ENCODE peak calls at places on chromosomes 13 and 19, in ten cellular contexts. J, W, H, D, T, G, I, B, N and V are unnamed samples.
A peak's percentile ranks its signal among the peaks of the same experiment; 100 is the strongest.

GRCh38 chr19:57583521-57584416 is at the start of gene ZIK1:
- DNase-seq in B (peak; percentile 93), G (peak; percentile 96), N (peak; percentile 84), D (peak; percentile 95), J (peak; percentile 76), W (peak; percentile 92), I (peak; percentile 90), T (peak; percentile 96), H (peak; percentile 94), V (peak; percentile 92)

GRCh38 chr13:51066091-51066831 is 44.8 kb downstream of the C13orf42 start:
- DNase-seq in T (no peak), W (no peak), N (no peak), J (no peak), D (no peak), G (no peak), B (no peak), I (peak; percentile 14), H (no peak), V (no peak)

GRCh38 chr13:35472308-35473008 is 4.0 kb downstream of the MAB21L1 start:
- DNase-seq in H (no peak), J (peak; percentile 6), T (no peak), N (no peak), I (no peak), G (no peak), W (no peak), D (no peak), B (peak; percentile 51), V (no peak)

GRCh38 chr19:51514866-51515481 is 13.4 kb upstream of the SIGLEC12 start:
- DNase-seq in B (no peak), H (peak; percentile 65), G (no peak), I (peak; percentile 62), D (no peak), N (peak; percentile 27), J (peak; percentile 32), W (no peak), T (no peak), V (no peak)

GRCh38 chr13:36059366-36059765 is 71.8 kb downstream of the DCLK1 start:
- DNase-seq in G (no peak), I (no peak), D (no peak), T (no peak), H (peak; percentile 16), W (no peak), B (peak; percentile 28), J (no peak), N (no peak), V (no peak)

GRCh38 chr19:39308531-39309304 is 11.9 kb downstream of the LRFN1 start:
- DNase-seq in W (no peak), G (peak; percentile 16), H (peak; percentile 60), T (no peak), I (peak; percentile 21), N (peak; percentile 61), D (peak; percentile 92), J (no peak), B (no peak), V (peak; percentile 50)

GRCh38 chr13:46603165-46603603 is 50.2 kb downstream of the LRCH1 start:
- DNase-seq in B (no peak), T (no peak), I (peak; percentile 28), W (no peak), G (no peak), N (no peak), D (no peak), H (no peak), J (no peak), V (no peak)

GRCh38 chr13:66365101-66365500 is 865.0 kb downstream of the PCDH9 start:
- DNase-seq in D (no peak), B (no peak), T (no peak), N (no peak), H (no peak), J (no peak), W (no peak), G (no peak), I (no peak), V (no peak)

GRCh38 chr13:49652691-49653305 is 24.5 kb downstream of the ARL11 start:
- DNase-seq in T (no peak), H (peak; percentile 49), I (peak; percentile 53), N (peak; percentile 45), D (peak; percentile 56), B (peak; percentile 57), W (no peak), J (peak; percentile 54), G (no peak), V (no peak)

GRCh38 chr13:49646688-49647087 is 18.4 kb downstream of the ARL11 start:
- DNase-seq in D (no peak), J (no peak), H (no peak), B (no peak), N (no peak), G (no peak), I (no peak), T (no peak), W (no peak), V (no peak)

GRCh38 chr13:49651775-49652690 is 23.7 kb downstream of the ARL11 start:
- DNase-seq in G (no peak), B (no peak), N (peak; percentile 40), J (no peak), T (no peak), D (no peak), W (no peak), H (no peak), I (no peak), V (no peak)

GRCh38 chr13:49649963-49650312 is 21.6 kb downstream of the ARL11 start:
- DNase-seq in J (no peak), G (no peak), T (no peak), I (no peak), W (no peak), H (no peak), B (no peak), N (no peak), D (no peak), V (no peak)

GRCh38 chr13:49649244-49649962 is 21.1 kb downstream of the ARL11 start:
- DNase-seq in G (no peak), D (no peak), W (no peak), B (no peak), N (no peak), I (peak; percentile 45), T (no peak), H (peak; percentile 32), J (no peak), V (no peak)
- TF ChIP-seq CTCF in G (no peak), D (no peak), W (peak; percentile 56), B (peak; percentile 60), N (peak; percentile 28), I (peak; percentile 55), T (no peak), H (peak; percentile 48), J (no peak), V (peak; percentile 74)

GRCh38 chr19:50053119-50053518 is 27.3 kb downstream of the ZNF473 start:
- DNase-seq in D (no peak), H (no peak), J (no peak), I (no peak), N (no peak), G (no peak), T (no peak), W (no peak), B (no peak), V (no peak)
- TF ChIP-seq CTCF in D (no peak), H (no peak), J (no peak), I (no peak), N (no peak), G (no peak), T (no peak), W (no peak), B (no peak), V (no peak)

GRCh38 chr19:7172794-7173193 is 103.3 kb downstream of the ZNF557 start:
- DNase-seq in I (no peak), B (no peak), T (no peak), D (no peak), H (no peak), N (no peak), W (no peak), J (no peak), G (no peak), V (no peak)

GRCh38 chr19:7170983-7171382 is 101.5 kb downstream of the ZNF557 start:
- DNase-seq in N (no peak), G (no peak), J (no peak), W (no peak), D (no peak), B (no peak), I (no peak), H (no peak), T (no peak), V (no peak)

DNA sequence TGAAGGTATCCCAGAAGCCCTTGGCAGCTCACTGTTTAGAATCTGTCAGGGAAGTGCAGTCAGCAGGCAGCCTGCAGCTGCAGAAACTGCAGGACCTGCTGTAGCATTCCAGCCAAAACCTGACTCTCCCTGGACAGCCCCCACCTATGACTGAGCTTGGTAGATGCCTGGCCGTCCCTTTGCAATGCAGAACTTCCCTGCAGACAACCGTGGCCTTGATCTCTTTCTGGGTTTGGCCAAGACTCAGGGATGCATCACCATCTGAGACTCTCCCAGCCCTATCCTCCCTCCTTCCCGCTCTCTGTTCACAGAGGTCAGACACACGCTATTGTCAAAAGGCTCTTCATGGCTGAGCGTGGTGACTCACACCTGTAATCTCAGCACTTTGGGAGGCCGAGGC is 99.4 kb downstream of the ZNF557 start:
- DNase-seq in B (no peak), J (no peak), D (no peak), T (no peak), N (no peak), I (no peak), W (no peak), G (no peak), H (no peak), V (no peak)
- TF ChIP-seq CTCF in B (no peak), J (no peak), D (no peak), T (no peak), N (no peak), I (no peak), W (no peak), G (no peak), H (no peak), V (no peak)

GRCh38 chr13:73717632-73718031 is 416.6 kb downstream of the KLF12 start:
- DNase-seq in N (no peak), J (no peak), T (no peak), D (no peak), G (no peak), H (peak; percentile 16), I (peak; percentile 56), W (no peak), B (no peak), V (no peak)

GRCh38 chr13:73720216-73720840 is 413.9 kb downstream of the KLF12 start:
- DNase-seq in J (no peak), I (peak; percentile 74), G (no peak), T (no peak), H (no peak), W (no peak), N (no peak), D (no peak), B (no peak), V (no peak)

GRCh38 chr13:73721571-73721970 is 412.6 kb downstream of the KLF12 start:
- DNase-seq in T (no peak), G (no peak), N (no peak), W (no peak), D (no peak), B (no peak), H (no peak), I (no peak), J (no peak), V (no peak)

GRCh38 chr13:73718248-73718647 is 416.0 kb downstream of the KLF12 start:
- DNase-seq in D (no peak), B (no peak), H (no peak), I (no peak), T (no peak), N (no peak), J (no peak), G (no peak), W (no peak), V (no peak)

DNA sequence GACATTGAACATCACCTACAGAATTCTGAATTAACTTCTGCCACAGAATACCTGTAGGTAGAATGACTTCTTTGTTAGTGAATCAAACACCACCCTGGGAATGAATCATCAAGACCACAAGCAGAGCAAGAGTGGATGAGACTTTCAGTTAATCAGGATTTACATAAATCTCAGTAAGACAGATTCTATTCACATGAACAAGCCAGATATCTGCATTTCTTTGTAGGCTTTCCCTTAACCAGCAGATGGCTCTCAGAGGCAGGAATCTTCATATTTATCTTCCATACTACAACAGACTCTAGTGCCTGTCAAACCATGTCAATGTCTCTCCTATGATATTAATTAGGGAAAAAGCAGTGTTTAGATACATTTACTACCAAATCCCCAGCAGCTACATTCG is 412.1 kb downstream of the KLF12 start:
- DNase-seq in N (no peak), H (peak; percentile 38), G (no peak), B (no peak), J (no peak), I (peak; percentile 92), D (no peak), W (no peak), T (no peak), V (no peak)
- TF ChIP-seq CTCF in N (no peak), H (peak; percentile 49), G (no peak), B (peak; percentile 57), J (no peak), I (peak; percentile 59), D (no peak), W (no peak), T (no peak), V (peak; percentile 76)